ENCODE peak calls at places on chromosomes 16 and 17, in nine cellular contexts. F is right lobe of liver, O is lower leg skin, W is uterus, R is IMR-90, N is NB4, K is endothelial cell of umbilical vein, Z is esophagus squamous epithelium, J is HCT116. L is an unnamed sample.

GRCh38 chr16:48157794-48158193 is 2.0 kb upstream of the ABCC12 start:
- DNase-seq in J (no peak), R (no peak), N (no peak), W (no peak), Z (no peak), F (no peak), O (no peak), K (no peak), L (no peak)

GRCh38 chr17:4771519-4772234 is at the start of gene TM4SF5:
- DNase-seq in R (no peak), N (no peak), F (peak), Z (no peak), J (no peak), W (no peak), K (no peak), O (no peak), L (no peak)

GRCh38 chr16:53511403-53512280 is 8.6 kb upstream of the AKTIP start:
- DNase-seq in R (no peak), O (no peak), N (no peak), K (no peak), Z (no peak), W (no peak), J (no peak), F (peak), L (peak)

GRCh38 chr17:46977348-46977747 is 1.7 kb downstream of the RPRML start:
- DNase-seq in J (no peak), Z (no peak), W (no peak), N (peak), F (no peak), R (peak), K (no peak), O (no peak), L (peak)

GRCh38 chr17:80152057-80152831 is 5.3 kb upstream of the EIF4A3 start:
- DNase-seq in N (peak), W (no peak), R (peak), O (no peak), J (no peak), F (no peak), Z (no peak), K (no peak), L (no peak)

GRCh38 chr16:70534949-70535348 is 11.3 kb downstream of the SF3B3 start:
- DNase-seq in J (no peak), R (no peak), O (no peak), W (no peak), Z (no peak), F (no peak), K (no peak), N (no peak), L (no peak)

GRCh38 chr17:66790476-66791061 is 44.3 kb upstream of the CACNG5 start:
- DNase-seq in J (no peak), O (no peak), W (peak), R (no peak), F (no peak), N (no peak), K (no peak), Z (no peak), L (no peak)

GRCh38 chr17:1110844-1111598 is 68.8 kb downstream of the ABR start:
- DNase-seq in Z (no peak), R (peak), K (peak), F (no peak), W (peak), N (peak), O (no peak), J (peak), L (peak)

GRCh38 chr17:39791296-39791992 is 53.7 kb downstream of the GRB7 start:
- DNase-seq in Z (no peak), N (no peak), R (no peak), F (no peak), K (no peak), J (no peak), O (no peak), W (no peak), L (no peak)

GRCh38 chr17:71900830-71901229 is 220.0 kb upstream of the SOX9 start:
- DNase-seq in O (no peak), J (peak), F (no peak), N (no peak), K (no peak), W (no peak), Z (no peak), R (peak), L (no peak)

GRCh38 chr16:84948855-84949610 is 62.3 kb downstream of the ZDHHC7 start:
- DNase-seq in W (no peak), O (no peak), K (no peak), R (no peak), Z (no peak), N (no peak), F (no peak), J (no peak), L (no peak)

GRCh38 chr17:79027925-79028491 is 4.0 kb downstream of the C1QTNF1 start:
- DNase-seq in F (peak), K (no peak), J (no peak), O (no peak), R (no peak), W (peak), Z (no peak), N (no peak), L (peak)

GRCh38 chr16:85602402-85602801 is 10.7 kb upstream of the GSE1 start:
- DNase-seq in W (no peak), F (no peak), J (no peak), K (no peak), R (no peak), N (no peak), O (no peak), Z (no peak), L (peak)

GRCh38 chr17:29376667-29377268 is 13.4 kb upstream of the TAOK1 start:
- DNase-seq in R (peak), O (no peak), F (no peak), N (peak), K (no peak), Z (no peak), W (no peak), J (no peak), L (peak)

DNA sequence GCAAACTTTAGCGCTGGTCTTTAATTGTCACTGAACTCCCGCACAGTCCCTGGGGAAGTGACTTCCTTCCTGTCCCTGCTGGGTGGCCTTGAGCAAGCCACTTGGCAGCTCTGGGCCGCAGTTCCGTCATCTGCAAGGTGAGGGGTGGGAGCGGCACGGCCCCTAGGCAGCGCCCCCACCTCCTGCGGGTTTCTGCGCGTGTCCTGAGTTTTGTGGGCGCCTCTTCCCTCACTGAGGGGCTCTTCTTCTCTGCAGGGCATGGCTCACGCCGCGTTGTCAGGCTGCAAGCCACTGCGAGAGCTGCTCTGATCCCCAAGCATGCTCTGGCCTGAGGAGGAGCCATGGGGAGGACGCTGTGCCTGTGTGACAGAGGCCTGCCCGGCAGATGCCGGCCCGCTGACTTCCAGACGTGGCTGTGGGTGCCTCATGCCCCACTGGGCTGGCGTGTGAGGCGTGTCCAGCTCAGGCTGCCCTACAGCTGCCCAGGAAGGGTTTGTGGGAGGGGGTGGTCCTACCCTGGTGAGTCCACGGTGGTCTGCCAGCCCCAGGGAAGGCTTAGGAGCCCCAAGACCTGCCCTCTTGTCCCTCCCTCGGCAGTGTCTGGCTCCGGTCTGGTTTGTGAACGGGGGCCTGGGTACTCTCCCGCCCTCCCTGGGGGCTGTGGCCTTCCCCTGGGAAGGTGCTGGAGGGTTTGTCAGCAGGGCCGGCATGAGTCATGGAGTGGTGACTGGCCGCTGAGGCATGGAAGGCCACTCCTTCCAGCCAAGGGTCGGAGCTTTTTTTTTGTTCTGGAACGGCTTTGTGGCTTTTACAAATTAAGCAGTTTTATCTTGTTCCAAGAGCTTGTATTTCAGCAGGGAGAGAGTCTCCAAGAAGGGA is 182.0 kb downstream of the SEC14L1 start:
- DNase-seq in Z (no peak), K (peak), O (peak), R (peak), F (peak), N (peak), W (peak), J (peak), L (peak)
- H3K4me3 ChIP-seq in Z (peak), K (no peak), O (no peak), R (peak), F (no peak), N (peak), W (peak), J (peak), L (no peak)

GRCh38 chr17:81365601-81366585 is 29.4 kb upstream of the BAHCC1 start:
- DNase-seq in K (peak), J (peak), N (peak), R (peak), Z (no peak), F (no peak), O (no peak), W (peak), L (peak)
- TF ChIP-seq POLR2A in K (no peak), J (no peak), N (no peak), R (peak), Z (peak), F (no peak), O (no peak), W (peak), L (peak)

DNA sequence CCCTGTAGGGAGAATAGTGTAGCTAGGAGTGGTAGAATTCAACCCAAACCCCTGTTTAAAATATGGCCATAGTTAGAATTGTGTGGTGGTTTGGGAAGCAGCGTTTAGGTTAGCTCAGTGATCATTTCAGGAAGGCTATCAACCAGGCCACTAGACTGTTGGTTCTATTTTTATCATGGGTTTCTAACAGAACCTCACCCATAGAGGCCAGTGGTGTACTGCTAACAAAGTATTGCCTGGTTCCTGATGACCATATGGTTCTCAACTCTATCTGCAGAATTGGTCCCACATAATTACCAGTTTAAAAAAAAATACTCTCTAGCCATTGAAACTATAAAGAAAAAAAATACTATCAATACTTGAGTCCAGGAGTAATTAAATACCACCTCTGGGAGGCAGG is 70.5 kb upstream of the RASL10B start:
- DNase-seq in N (no peak), R (no peak), J (no peak), Z (no peak), O (no peak), K (no peak), W (no peak), F (no peak), L (no peak)
- TF ChIP-seq CTCF in N (no peak), R (no peak), J (no peak), Z (no peak), O (no peak), K (no peak), W (no peak), F (no peak), L (no peak)

DNA sequence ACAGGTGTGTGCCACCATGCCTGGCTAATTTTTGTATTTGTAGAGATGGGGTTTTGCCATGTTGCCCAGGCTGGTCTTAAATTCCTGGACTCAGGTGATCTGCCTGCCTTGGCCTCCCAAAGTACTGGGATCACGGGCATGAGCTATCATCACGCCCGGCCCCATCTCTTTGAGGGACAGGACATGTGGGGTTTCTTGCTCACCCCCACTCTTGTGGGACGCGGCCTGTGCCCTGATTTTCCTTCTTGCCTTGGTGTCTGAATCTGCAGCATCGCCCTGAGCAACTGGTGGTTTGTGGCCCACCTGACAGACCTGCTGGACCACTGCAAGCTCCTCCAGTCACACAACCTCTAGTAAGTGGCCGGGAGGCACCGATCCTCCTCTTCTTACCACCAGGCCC is 25.6 kb downstream of the NUP85 start:
- DNase-seq in Z (no peak), R (no peak), W (no peak), O (no peak), F (no peak), N (no peak), J (no peak), K (no peak), L (no peak)
- H3K4me3 ChIP-seq in Z (no peak), R (no peak), W (no peak), O (no peak), F (no peak), N (no peak), J (no peak), K (no peak), L (no peak)

GRCh38 chr17:38428150-38428642 is at the start of gene ARHGAP23:
- DNase-seq in N (peak), F (peak), K (peak), R (peak), J (no peak), Z (no peak), O (no peak), W (peak), L (peak)
- TF ChIP-seq POLR2A in N (peak), F (no peak), K (no peak), R (peak), J (no peak), Z (peak), O (no peak), W (peak), L (no peak)

GRCh38 chr16:82621796-82622195 is 5.0 kb upstream of the CDH13 start:
- DNase-seq in J (no peak), K (no peak), N (no peak), R (no peak), F (no peak), W (no peak), Z (no peak), O (no peak), L (no peak)
- TF ChIP-seq CTCF in J (peak), K (no peak), N (peak), R (peak), F (no peak), W (no peak), Z (no peak), O (no peak), L (no peak)

DNA sequence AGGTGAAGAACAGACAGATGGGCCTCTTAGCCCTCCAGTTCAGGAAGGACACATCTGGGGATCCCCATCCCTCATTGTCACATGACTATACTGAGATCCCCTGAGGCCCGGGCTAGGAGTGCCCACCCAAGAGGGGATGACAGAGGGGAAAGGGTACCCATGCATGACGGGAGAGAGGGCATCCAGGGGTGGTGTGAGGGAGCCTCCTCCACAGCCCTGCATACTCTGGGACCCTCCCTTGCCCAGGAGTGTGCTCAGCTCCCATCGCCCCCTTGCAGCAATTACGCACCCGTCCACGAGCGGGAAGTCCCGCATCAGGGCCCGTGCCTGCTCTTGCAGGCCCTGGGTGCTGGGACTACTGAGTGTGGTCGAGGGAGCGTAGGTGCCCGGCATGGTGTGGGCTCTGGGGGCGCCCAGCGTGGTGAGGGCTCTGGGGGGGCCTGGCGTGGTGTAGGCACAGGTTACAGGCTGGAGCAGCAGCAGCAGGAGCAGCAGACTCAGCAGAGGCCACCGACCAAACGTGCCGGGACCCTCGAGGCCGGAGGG is 6.5 kb downstream of the DPEP2 start:
- DNase-seq in R (no peak), N (no peak), Z (no peak), K (no peak), W (no peak), J (no peak), O (no peak), F (no peak), L (no peak)
- H3K4me3 ChIP-seq in R (no peak), N (no peak), Z (no peak), K (no peak), W (peak), J (no peak), O (no peak), F (peak), L (no peak)

DNA sequence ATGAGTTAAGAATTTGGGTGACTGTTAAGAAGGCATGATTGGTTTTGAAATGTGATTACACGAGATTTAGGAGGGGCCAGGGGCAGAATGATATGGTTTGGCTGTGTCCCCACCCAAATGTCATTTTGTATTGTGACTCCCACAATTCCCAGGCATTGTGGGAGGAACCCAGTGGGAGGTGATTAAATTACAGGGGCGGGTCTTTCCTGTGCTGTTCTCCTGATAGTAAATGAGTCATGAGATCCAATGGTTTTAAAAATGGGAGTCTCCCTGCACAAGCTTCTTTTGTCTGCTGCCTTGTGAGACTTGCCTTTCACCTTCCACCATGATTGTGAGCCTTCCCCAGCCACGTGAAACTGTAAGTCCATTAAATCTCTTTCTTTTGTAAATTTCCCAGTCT is 34.6 kb downstream of the TMEM100 start:
- DNase-seq in K (no peak), F (no peak), O (no peak), Z (no peak), N (no peak), W (no peak), R (no peak), J (no peak), L (no peak)
- TF ChIP-seq POLR2A in K (no peak), F (no peak), O (no peak), Z (no peak), N (no peak), W (no peak), R (no peak), J (no peak), L (no peak)

GRCh38 chr17:8109669-8110455 is 8.5 kb downstream of the ALOXE3 start:
- DNase-seq in Z (no peak), W (peak), O (no peak), J (no peak), N (peak), R (no peak), K (peak), F (peak), L (peak)
- TF ChIP-seq CTCF in Z (peak), W (peak), O (no peak), J (peak), N (peak), R (peak), K (peak), F (peak), L (peak)